ENCODE peak calls at places on chromosomes 13 and 19, in seven cellular contexts. M is gastrocnemius medialis, L is amniotic stem cell, N is NCI-H1417 treated with DMSO at 0.1 percent for 48 hours, E is ELR, K is GF-D8, F is Right ventricle myocardium superior. G is an unnamed sample.

GRCh38 chr19:46478356-46478986 is 7.1 kb upstream of the PNMA8A start:
- DNase-seq in M (no peak), L (no peak), N (peak), E (peak), K (no peak), F (no peak), G (no peak)

GRCh38 chr13:47085346-47085745 is 188.5 kb upstream of the HTR2A start:
- DNase-seq in M (no peak), L (no peak), N (no peak), E (peak), K (no peak), F (no peak), G (no peak)

GRCh38 chr19:7849631-7850428 is 19.8 kb downstream of the EVI5L start:
- DNase-seq in M (no peak), L (no peak), N (no peak), E (no peak), K (no peak), F (no peak), G (no peak)

GRCh38 chr13:26831336-26831908 is 70.8 kb upstream of the GPR12 start:
- DNase-seq in M (no peak), L (no peak), N (no peak), E (no peak), K (no peak), F (no peak), G (no peak)

GRCh38 chr19:34165295-34165738 is 7.0 kb upstream of the LSM14A start:
- DNase-seq in M (no peak), L (no peak), N (no peak), E (no peak), K (peak), F (no peak), G (no peak)

GRCh38 chr19:3028305-3029069 is 593 bp downstream of the TLE2 start:
- DNase-seq in M (no peak), L (no peak), N (no peak), E (no peak), K (no peak), F (no peak), G (no peak)

GRCh38 chr19:10662384-10663251 is 8.5 kb downstream of the ILF3 start:
- DNase-seq in M (no peak), L (no peak), N (no peak), E (no peak), K (no peak), F (peak), G (no peak)

GRCh38 chr13:28530729-28531194 is 35.8 kb upstream of the FLT1 start:
- DNase-seq in M (no peak), L (no peak), N (no peak), E (peak), K (no peak), F (no peak), G (no peak)

GRCh38 chr19:11088508-11089253 is 582 bp upstream of the LDLR start:
- DNase-seq in M (peak), L (no peak), N (no peak), E (peak), K (no peak), F (peak), G (no peak)

GRCh38 chr19:41172297-41173164 is 20.5 kb upstream of the CYP2S1 start:
- DNase-seq in M (no peak), L (no peak), N (no peak), E (no peak), K (no peak), F (no peak), G (no peak)

GRCh38 chr13:65264066-65264465 is 1966.1 kb downstream of the PCDH9 start:
- DNase-seq in M (no peak), L (no peak), N (no peak), E (no peak), K (no peak), F (no peak), G (no peak)

GRCh38 chr19:15714638-15715037 is 13.2 kb upstream of the OR10H2 start:
- DNase-seq in M (no peak), L (no peak), N (no peak), E (no peak), K (no peak), F (no peak), G (no peak)

GRCh38 chr19:3357731-3358391 is 8.5 kb upstream of the NFIC start:
- DNase-seq in M (no peak), L (no peak), N (no peak), E (no peak), K (no peak), F (no peak), G (no peak)

G was measured in sciatic nerve.